ENCODE peak calls at places on chromosomes 6 and 20, in five cellular contexts. X, D, M, N and Q are unnamed samples.

GRCh38 chr20:57214948-57215347 is 51.5 kb downstream of the BMP7 start:
- DNase-seq in X (no peak), D (no peak), M (no peak), N (no peak), Q (no peak)

GRCh38 chr20:19396466-19397081 is 184.1 kb downstream of the SLC24A3 start:
- DNase-seq in X (no peak), D (no peak), M (no peak), N (no peak), Q (no peak)

GRCh38 chr6:167930300-167930699 is 67.2 kb upstream of the KIF25 start:
- DNase-seq in X (no peak), D (no peak), M (no peak), N (no peak), Q (no peak)

GRCh38 chr6:106339334-106340029 is 13.9 kb upstream of the ATG5 start:
- DNase-seq in X (no peak), D (peak; percentile 49), M (peak; percentile 90), N (peak; percentile 83), Q (no peak)

GRCh38 chr20:40860487-40860902 is 168.1 kb upstream of the TOP1 start:
- DNase-seq in X (no peak), D (no peak), M (peak; percentile 35), N (no peak), Q (no peak)

GRCh38 chr6:33895296-33895695 is 91.5 kb upstream of the MLN start:
- DNase-seq in X (no peak), D (no peak), M (no peak), N (no peak), Q (no peak)

GRCh38 chr20:63536997-63537524 is at the start of gene PTK6:
- DNase-seq in X (peak; percentile 94), D (no peak), M (peak; percentile 46), N (no peak), Q (no peak)

GRCh38 chr6:110529355-110529754 is 52.9 kb upstream of the SLC22A16 start:
- DNase-seq in X (no peak), D (no peak), M (peak; percentile 69), N (no peak), Q (no peak)

GRCh38 chr20:8860011-8860495 is 208.8 kb upstream of the PLCB4 start:
- DNase-seq in X (no peak), D (no peak), M (peak; percentile 87), N (no peak), Q (no peak)

GRCh38 chr6:34393191-34393967 is 910 bp upstream of the NUDT3 start:
- DNase-seq in X (no peak), D (no peak), M (no peak), N (no peak), Q (no peak)

GRCh38 chr20:54015496-54015895 is 54.9 kb downstream of the BCAS1 start:
- DNase-seq in X (no peak), D (no peak), M (no peak), N (no peak), Q (no peak)

GRCh38 chr6:55729665-55730064 is 145.7 kb downstream of the BMP5 start:
- DNase-seq in X (no peak), D (no peak), M (peak; percentile 7), N (no peak), Q (no peak)

GRCh38 chr6:87074051-87074711 is 20.7 kb downstream of the CGA start:
- DNase-seq in X (no peak), D (no peak), M (no peak), N (no peak), Q (no peak)

GRCh38 chr6:53898026-53898795 is 103.4 kb downstream of the LRRC1 start:
- DNase-seq in X (no peak), D (no peak), M (no peak), N (no peak), Q (no peak)

GRCh38 chr6:21109421-21110178 is 484.0 kb upstream of the SOX4 start:
- DNase-seq in X (no peak), D (no peak), M (peak; percentile 61), N (no peak), Q (no peak)

GRCh38 chr20:31908424-31908823 is 38.0 kb downstream of the TTLL9 start:
- DNase-seq in X (peak; percentile 40), D (no peak), M (no peak), N (no peak), Q (no peak)

GRCh38 chr6:54085526-54085925 is 25.7 kb upstream of the MLIP start:
- DNase-seq in X (no peak), D (no peak), M (peak; percentile 5), N (no peak), Q (no peak)

GRCh38 chr6:23659125-23659524 is 466.9 kb upstream of the NRSN1 start:
- DNase-seq in X (no peak), D (peak; percentile 2), M (peak; percentile 6), N (peak; percentile 30), Q (no peak)

GRCh38 chr6:148869589-148869988 is 122.8 kb downstream of the UST start:
- DNase-seq in X (no peak), D (no peak), M (peak; percentile 96), N (no peak), Q (no peak)

GRCh38 chr6:131063028-131063763 is at the start of gene EPB41L2:
- DNase-seq in X (peak; percentile 93), D (peak; percentile 76), M (peak; percentile 67), N (peak; percentile 96), Q (peak; percentile 25)

GRCh38 chr6:151617539-151617938 is 123.7 kb downstream of the CCDC170 start:
- DNase-seq in X (no peak), D (no peak), M (peak; percentile 49), N (no peak), Q (no peak)

GRCh38 chr20:52305843-52306242 is 114.3 kb upstream of the ZFP64 start:
- DNase-seq in X (no peak), D (no peak), M (no peak), N (no peak), Q (no peak)

DNA sequence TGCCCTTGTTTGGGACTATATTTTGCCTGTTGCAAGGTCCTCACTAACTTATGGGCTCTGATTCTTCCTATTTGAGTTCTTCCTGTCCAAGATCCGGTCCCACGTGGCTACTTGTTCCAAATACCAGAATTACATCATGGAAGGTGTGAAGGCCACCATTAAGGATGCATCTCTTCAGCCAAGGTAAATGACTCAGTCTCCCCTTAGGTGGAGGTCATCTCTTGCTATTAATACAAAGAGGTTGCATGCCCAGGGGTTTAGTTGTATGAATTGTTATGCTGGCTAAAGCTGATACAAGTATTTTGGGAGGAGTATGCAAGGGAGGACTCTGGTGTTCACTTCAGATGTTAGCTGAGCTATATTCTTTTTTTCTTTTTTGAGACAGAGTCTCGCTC is 9.1 kb downstream of the RNF114 start:
- DNase-seq in X (no peak), D (no peak), M (no peak), N (no peak), Q (no peak)
- H3K36me3 ChIP-seq in X (no peaks in the 10 kb centered on the region), D (peaks cover 86% of the 10 kb centered on the region), M (peaks cover 24% of the 10 kb centered on the region), N (peaks cover 38% of the 10 kb centered on the region), Q (peaks cover 16% of the 10 kb centered on the region)

DNA sequence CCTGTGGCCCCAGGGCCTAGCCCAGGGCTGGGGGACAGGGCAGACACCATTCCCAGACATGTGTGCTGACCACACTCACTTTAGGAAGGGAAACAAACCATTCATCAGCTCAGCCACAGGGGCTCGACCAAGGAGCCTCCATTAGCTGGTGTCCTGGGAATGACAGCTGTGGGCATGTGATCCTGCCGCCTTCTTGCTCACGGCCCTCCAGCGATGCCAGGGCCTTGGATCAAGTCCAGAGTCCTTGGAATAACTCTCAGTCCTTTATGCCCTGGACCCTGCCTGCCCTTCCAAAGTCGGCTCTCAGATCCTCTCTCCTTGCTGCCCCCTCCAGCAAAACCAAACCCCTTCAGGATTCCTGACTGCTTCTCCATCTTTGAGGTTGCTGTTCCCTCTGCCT is 165.0 kb upstream of the RNF24 start:
- DNase-seq in X (no peak), D (no peak), M (no peak), N (peak; percentile 13), Q (no peak)
- H3K36me3 ChIP-seq in X (no peaks in the 10 kb centered on the region), D (peaks cover 66% of the 10 kb centered on the region), M (peaks cover 3% of the 10 kb centered on the region), N (peaks cover 1% of the 10 kb centered on the region), Q (peaks cover 49% of the 10 kb centered on the region)

GRCh38 chr6:4021862-4022715 is 56.8 kb downstream of the FAM217A start:
- DNase-seq in X (no peak), D (no peak), M (peak; percentile 17), N (no peak), Q (no peak)
- H3K36me3 ChIP-seq in X (no peaks in the 10 kb centered on the region), D (peaks cover 23% of the 10 kb centered on the region), M (no peaks in the 10 kb centered on the region), N (no peaks in the 10 kb centered on the region), Q (no peaks in the 10 kb centered on the region)

GRCh38 chr6:37454420-37455125 is 21.6 kb downstream of the CMTR1 start:
- DNase-seq in X (no peak), D (no peak), M (no peak), N (no peak), Q (no peak)

GRCh38 chr6:37451411-37452273 is 18.6 kb downstream of the CMTR1 start:
- DNase-seq in X (no peak), D (no peak), M (no peak), N (no peak), Q (no peak)

GRCh38 chr6:37452522-37452921 is 19.5 kb downstream of the CMTR1 start:
- DNase-seq in X (no peak), D (no peak), M (no peak), N (no peak), Q (no peak)

GRCh38 chr6:37449984-37450383 is 17.0 kb downstream of the CMTR1 start:
- DNase-seq in X (no peak), D (no peak), M (no peak), N (no peak), Q (no peak)
- H3K36me3 ChIP-seq in X (no peaks in the 10 kb centered on the region), D (peaks cover 77% of the 10 kb centered on the region), M (peaks cover 12% of the 10 kb centered on the region), N (peaks cover 8% of the 10 kb centered on the region), Q (peaks cover 13% of the 10 kb centered on the region)